ENCODE peak calls at places on chromosomes 16 and 17, in nine cellular contexts. N is DMS 273 treated with DMSO at 0.1 percent for 48 hours; D is COR-L47; F is H54; S is activated naive CD4-positive, alpha-beta T cell treated with anti-CD3 and anti-CD28 coated beads, Interleukin-2, amount 50 U/mL, for 16 hours; Z is pancreas; B is heart right ventricle; Q is NCI-H82; J is cardiac muscle cell. I is an unnamed sample.

GRCh38 chr16:27363797-27364196 is 38.2 kb upstream of the IL21R start:
- DNase-seq in N (no peak), D (no peak), F (no peak), S (no peak), Z (peak), B (no peak), Q (no peak), J (no peak), I (no peak)

GRCh38 chr17:33126086-33126485 is 134.4 kb downstream of the SPACA3 start:
- DNase-seq in N (no peak), D (no peak), F (no peak), S (no peak), Z (no peak), B (no peak), Q (no peak), J (no peak), I (no peak)

GRCh38 chr17:34781071-34781470 is 180.2 kb downstream of the CCT6B start:
- DNase-seq in N (no peak), D (no peak), F (no peak), S (no peak), Z (no peak), B (no peak), Q (peak), J (no peak), I (no peak)

GRCh38 chr16:89722392-89723278 is 1.3 kb downstream of the ZNF276 start:
- DNase-seq in N (no peak), D (no peak), F (no peak), S (peak), Z (no peak), B (peak), Q (no peak), J (peak), I (no peak)

GRCh38 chr16:56414366-56414765 is 11.0 kb downstream of the AMFR start:
- DNase-seq in N (no peak), D (no peak), F (no peak), S (no peak), Z (no peak), B (no peak), Q (no peak), J (no peak), I (no peak)

GRCh38 chr17:64236827-64237403 is 26.1 kb downstream of the TEX2 start:
- DNase-seq in N (no peak), D (no peak), F (no peak), S (no peak), Z (no peak), B (no peak), Q (peak), J (no peak), I (no peak)

GRCh38 chr17:82230627-82231311 is 1.9 kb downstream of the SLC16A3 start:
- DNase-seq in N (no peak), D (no peak), F (no peak), S (peak), Z (peak), B (peak), Q (peak), J (peak), I (no peak)

GRCh38 chr17:78337244-78338109 is 22.4 kb downstream of the SOCS3 start:
- DNase-seq in N (no peak), D (no peak), F (no peak), S (no peak), Z (no peak), B (no peak), Q (no peak), J (peak), I (no peak)

GRCh38 chr16:17305694-17306093 is 165.1 kb downstream of the XYLT1 start:
- DNase-seq in N (no peak), D (no peak), F (no peak), S (peak), Z (no peak), B (no peak), Q (no peak), J (no peak), I (no peak)

GRCh38 chr16:65126845-65127624 is 5.2 kb upstream of the CDH11 start:
- DNase-seq in N (no peak), D (no peak), F (no peak), S (no peak), Z (no peak), B (no peak), Q (no peak), J (no peak), I (no peak)

GRCh38 chr17:81534157-81535006 is 6.2 kb downstream of the FSCN2 start:
- DNase-seq in N (no peak), D (peak), F (no peak), S (no peak), Z (peak), B (no peak), Q (peak), J (no peak), I (no peak)